ENCODE peak calls at places on chromosome 11, in five cellular contexts. Y is gastrocnemius medialis, O is spleen, J is sigmoid colon, Z is cardiac fibroblast. V is an unnamed sample.

GRCh38 chr11:102836290-102836875 is 7.0 kb downstream of the MMP3 start:
- DNase-seq in Y (peak), J (no peak), Z (peak), O (no peak), V (peak)

GRCh38 chr11:16867097-16867496 is 128.7 kb downstream of the C11orf58 start:
- DNase-seq in Y (no peak), Z (no peak), J (no peak), O (no peak), V (no peak)

GRCh38 chr11:131136476-131136875 is 220.2 kb upstream of the SNX19 start:
- DNase-seq in J (no peak), O (no peak), Y (no peak), Z (peak), V (no peak)

GRCh38 chr11:21250196-21250595 is 580.8 kb downstream of the NELL1 start:
- DNase-seq in Y (no peak), Z (no peak), O (no peak), J (no peak), V (no peak)

GRCh38 chr11:70400643-70401042 is 2.3 kb downstream of the CTTN start:
- DNase-seq in O (no peak), Z (no peak), Y (no peak), J (no peak), V (no peak)

GRCh38 chr11:79422866-79423265 is 18.0 kb downstream of the TENM4 start:
- DNase-seq in Z (no peak), J (no peak), O (no peak), Y (no peak), V (no peak)

GRCh38 chr11:44427432-44427831 is 117.5 kb upstream of the ALX4 start:
- DNase-seq in J (no peak), Z (no peak), O (no peak), Y (no peak), V (no peak)

GRCh38 chr11:26820739-26821138 is 98.9 kb upstream of the SLC5A12 start:
- DNase-seq in Z (peak), J (no peak), Y (no peak), O (no peak), V (peak)

GRCh38 chr11:84243629-84244263 is 957.6 kb upstream of the CCDC90B start:
- DNase-seq in O (no peak), Z (no peak), Y (no peak), J (no peak), V (no peak)

GRCh38 chr11:5737091-5737490 is 843 bp downstream of the OR56B1 start:
- DNase-seq in Z (peak), O (no peak), Y (no peak), J (no peak), V (peak)

GRCh38 chr11:820655-821512 is 2.2 kb downstream of the PNPLA2 start:
- DNase-seq in O (peak), Z (peak), J (peak), Y (peak), V (no peak)

GRCh38 chr11:60767388-60767811 is 10.7 kb downstream of the MS4A15 start:
- DNase-seq in J (no peak), Z (no peak), Y (no peak), O (peak), V (no peak)

GRCh38 chr11:117808768-117809167 is 11.8 kb upstream of the DSCAML1 start:
- DNase-seq in Y (no peak), O (peak), J (no peak), Z (no peak), V (no peak)

GRCh38 chr11:116505466-116506247 is 267.1 kb downstream of the BUD13 start:
- DNase-seq in J (no peak), Z (no peak), Y (no peak), O (no peak), V (no peak)

GRCh38 chr11:367956-368413 is 1.3 kb upstream of the B4GALNT4 start:
- DNase-seq in Y (no peak), J (no peak), Z (no peak), O (no peak), V (no peak)

GRCh38 chr11:79314906-79315689 is 125.7 kb downstream of the TENM4 start:
- DNase-seq in Y (no peak), Z (peak), O (no peak), J (no peak), V (peak)

GRCh38 chr11:119516060-119516459 is 93.1 kb upstream of the THY1 start:
- DNase-seq in Y (no peak), O (no peak), Z (no peak), J (no peak), V (no peak)

GRCh38 chr11:134668796-134669195 is 256.8 kb upstream of the B3GAT1 start:
- DNase-seq in J (peak), O (no peak), Z (no peak), Y (no peak), V (no peak)

GRCh38 chr11:120527111-120527748 is 15.7 kb downstream of the GRIK4 start:
- DNase-seq in Z (no peak), J (no peak), Y (no peak), O (peak), V (peak)

GRCh38 chr11:114307524-114308203 is 11.5 kb downstream of the NNMT start:
- DNase-seq in Y (peak), O (no peak), Z (peak), J (peak), V (peak)

GRCh38 chr11:30855383-30856006 is 269.3 kb upstream of the MPPED2 start:
- DNase-seq in Z (peak), J (no peak), Y (no peak), O (no peak), V (peak)

GRCh38 chr11:1459739-1460395 is 26.7 kb downstream of the MOB2 start:
- DNase-seq in O (no peak), Z (no peak), Y (no peak), J (no peak), V (no peak)

DNA sequence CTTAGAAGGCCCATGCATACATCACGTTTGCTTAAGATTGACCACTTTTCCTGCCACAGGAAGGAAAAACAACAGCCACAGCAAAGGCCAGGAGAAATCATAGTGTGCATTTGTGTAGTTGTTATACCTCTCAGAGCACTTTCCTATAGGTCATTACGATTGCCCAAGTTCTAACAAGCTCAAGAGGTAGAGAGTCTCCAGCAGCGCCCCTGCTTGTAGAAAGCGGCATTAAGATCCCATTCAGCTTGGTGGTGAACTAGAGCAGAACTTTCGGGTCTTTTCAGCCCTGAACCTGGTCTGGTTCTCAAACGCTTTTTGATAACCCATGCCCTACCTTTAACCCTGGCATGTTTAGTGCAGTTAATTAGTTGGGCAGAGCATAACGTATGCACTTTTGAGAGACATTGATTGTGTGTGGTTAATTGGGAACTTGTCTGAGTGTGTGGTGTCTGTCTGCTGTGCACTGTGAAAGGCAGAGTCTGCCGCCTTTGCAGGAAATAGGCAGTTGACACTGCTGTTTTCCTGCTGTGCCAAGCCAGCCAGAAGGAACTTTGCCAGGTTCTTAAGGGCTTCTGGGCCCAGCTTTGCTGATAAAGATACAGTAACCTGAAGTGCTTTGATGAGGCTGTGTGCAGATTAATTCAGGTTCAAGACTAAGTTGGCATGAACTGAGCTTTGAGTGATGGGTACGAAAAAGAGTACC is 109.9 kb upstream of the CLMP start:
- DNase-seq in Z (no peak), Y (no peak), J (no peak), O (no peak), V (no peak)
- TF ChIP-seq CTCF in Z (peak), Y (no peak), J (no peak), O (no peak), V (peak)

GRCh38 chr11:32597914-32598313 is 14.3 kb downstream of the EIF3M start:
- DNase-seq in Y (no peak), O (no peak), J (no peak), Z (no peak), V (no peak)
- H3K4me3 ChIP-seq in Y (no peak), O (no peak), J (no peak), Z (no peak), V (no peak)

GRCh38 chr11:32279672-32280071 is 155.7 kb downstream of the WT1 start:
- DNase-seq in O (no peak), Z (no peak), J (no peak), Y (no peak), V (no peak)
- TF ChIP-seq CTCF in O (no peak), Z (peak), J (no peak), Y (no peak), V (peak)

GRCh38 chr11:75813622-75814039 is 1.4 kb upstream of the UVRAG start:
- DNase-seq in O (no peak), Y (no peak), Z (peak), J (no peak), V (no peak)
- H3K4me3 ChIP-seq in O (no peak), Y (peak), Z (no peak), J (no peak), V (no peak)

DNA sequence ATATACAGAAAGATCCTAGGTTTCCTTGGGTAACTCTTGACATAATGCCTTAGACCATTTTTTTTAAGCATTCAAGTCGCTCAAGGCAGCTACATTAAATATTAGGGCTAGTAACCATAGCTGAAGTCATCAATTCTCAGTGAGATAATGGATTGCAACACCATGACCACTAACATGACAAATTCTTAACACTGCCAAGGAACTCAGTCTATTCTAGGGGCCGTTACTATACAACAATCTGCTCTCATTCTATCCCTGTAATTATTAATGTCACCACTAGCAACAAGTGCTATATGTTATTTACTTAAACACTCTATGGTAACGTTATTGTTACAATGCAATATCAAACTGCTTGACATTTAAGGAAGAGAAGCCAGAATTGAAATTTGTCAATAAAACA is 3.2 kb upstream of the STK33 start:
- DNase-seq in Y (no peak), O (no peak), Z (peak), J (no peak), V (peak)
- TF ChIP-seq CTCF in Y (no peak), O (no peak), Z (no peak), J (no peak), V (no peak)

GRCh38 chr11:8065031-8065430 is 16.0 kb upstream of the TUB start:
- DNase-seq in O (no peak), Z (no peak), J (no peak), Y (no peak), V (no peak)

GRCh38 chr11:8063319-8063718 is 17.7 kb upstream of the TUB start:
- DNase-seq in Y (peak), Z (peak), O (no peak), J (peak), V (no peak)

GRCh38 chr11:8061555-8062428 is 19.2 kb upstream of the TUB start:
- DNase-seq in Y (no peak), O (peak), J (peak), Z (no peak), V (no peak)

GRCh38 chr11:8060801-8061554 is 20.0 kb upstream of the TUB start:
- DNase-seq in Y (no peak), O (peak), J (peak), Z (peak), V (peak)

GRCh38 chr11:8062781-8063257 is 18.2 kb upstream of the TUB start:
- DNase-seq in Y (no peak), O (peak), Z (no peak), J (no peak), V (no peak)
- H3K4me3 ChIP-seq in Y (no peak), O (no peak), Z (no peak), J (no peak), V (no peak)

GRCh38 chr11:126194121-126194543 is 17.3 kb downstream of the RPUSD4 start:
- DNase-seq in J (no peak), O (no peak), Z (peak), Y (no peak), V (peak)
- TF ChIP-seq CTCF in J (peak), O (peak), Z (peak), Y (peak), V (peak)

GRCh38 chr11:46367244-46367915 is 14.1 kb upstream of the MDK start:
- DNase-seq in Y (peak), J (peak), O (peak), Z (peak), V (peak)
- H3K4me3 ChIP-seq in Y (no peak), J (no peak), O (no peak), Z (no peak), V (no peak)

GRCh38 chr11:64911689-64912088 is 5.3 kb downstream of the ATG2A start:
- DNase-seq in J (no peak), Z (no peak), Y (no peak), O (no peak), V (no peak)
- TF ChIP-seq CTCF in J (no peak), Z (no peak), Y (no peak), O (no peak), V (no peak)

DNA sequence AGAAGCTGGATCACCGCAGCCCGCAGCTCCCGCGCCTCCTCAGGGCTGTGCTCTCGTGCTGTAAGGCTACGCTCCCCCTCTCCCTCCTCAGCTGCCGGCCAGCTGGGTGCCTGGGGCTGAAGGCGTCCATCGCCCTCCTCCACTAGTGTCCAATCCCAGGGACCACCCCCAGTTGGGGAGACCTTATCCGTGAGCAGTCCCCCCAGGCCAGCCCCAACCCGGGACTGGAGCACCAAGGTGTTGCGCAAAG is 1.2 kb downstream of the AP5B1 start:
- DNase-seq in O (no peak), J (no peak), Z (no peak), Y (no peak), V (no peak)
- H3K4me3 ChIP-seq in O (peak), J (peak), Z (peak), Y (peak), V (peak)